ENCODE peak calls at places on chromosomes 13 and 19, in six cellular contexts. M, V, B, U, Y and S are unnamed samples.
A peak's percentile ranks its signal among the peaks of the same experiment; 100 is the strongest.

GRCh38 chr13:50685491-50685890 is 158.0 kb downstream of the DLEU7 start:
- DNase-seq in M (no peak), V (peak; percentile 65), B (peak; percentile 37), U (peak; percentile 97), Y (peak; percentile 50), S (peak; percentile 74)

GRCh38 chr13:97582170-97582569 is 148.2 kb downstream of the RAP2A start:
- DNase-seq in M (no peak), V (no peak), B (no peak), U (no peak), Y (no peak), S (no peak)

GRCh38 chr13:79678100-79678499 is 197.1 kb downstream of the NDFIP2 start:
- DNase-seq in M (no peak), V (no peak), B (no peak), U (no peak), Y (no peak), S (no peak)

GRCh38 chr13:55553736-55554135 is 1587.0 kb upstream of the PRR20A start:
- DNase-seq in M (no peak), V (no peak), B (no peak), U (no peak), Y (no peak), S (no peak)

GRCh38 chr19:46369817-46370216 is 22.9 kb downstream of the PPP5C start:
- DNase-seq in M (no peak), V (no peak), B (no peak), U (no peak), Y (no peak), S (no peak)

GRCh38 chr19:40249201-40249600 is 22.7 kb upstream of the CCNP start:
- DNase-seq in M (no peak), V (no peak), B (no peak), U (no peak), Y (no peak), S (no peak)

GRCh38 chr19:1449467-1450442 is at the start of gene APC2:
- DNase-seq in M (peak; percentile 89), V (no peak), B (no peak), U (no peak), Y (no peak), S (no peak)

GRCh38 chr19:46493236-46494114 is 2.2 kb downstream of the PNMA8B start:
- DNase-seq in M (peak; percentile 82), V (peak; percentile 52), B (no peak), U (no peak), Y (no peak), S (peak; percentile 72)

GRCh38 chr19:16542894-16543498 is 759 bp upstream of the CHERP start:
- DNase-seq in M (no peak), V (no peak), B (no peak), U (no peak), Y (no peak), S (no peak)

GRCh38 chr19:29966594-29967249 is 24.7 kb downstream of the URI1 start:
- DNase-seq in M (no peak), V (no peak), B (no peak), U (peak; percentile 14), Y (no peak), S (no peak)

GRCh38 chr13:44191504-44192171 is 182.0 kb upstream of the SERP2 start:
- DNase-seq in M (peak; percentile 70), V (peak; percentile 66), B (peak; percentile 68), U (peak; percentile 71), Y (peak; percentile 54), S (no peak)

GRCh38 chr13:24040835-24041234 is 119.7 kb upstream of the SPATA13 start:
- DNase-seq in M (no peak), V (no peak), B (no peak), U (no peak), Y (no peak), S (no peak)

GRCh38 chr19:34310494-34310981 is 54.5 kb upstream of the GPI start:
- DNase-seq in M (no peak), V (peak; percentile 58), B (no peak), U (no peak), Y (peak; percentile 68), S (peak; percentile 40)

GRCh38 chr19:50821248-50821612 is 2.4 kb downstream of the KLK1 start:
- DNase-seq in M (no peak), V (no peak), B (no peak), U (no peak), Y (no peak), S (no peak)

GRCh38 chr19:50820549-50821247 is 2.9 kb downstream of the KLK1 start:
- DNase-seq in M (peak; percentile 73), V (peak; percentile 82), B (no peak), U (no peak), Y (peak; percentile 92), S (no peak)

GRCh38 chr19:50823389-50824042 is at the start of gene KLK1:
- DNase-seq in M (no peak), V (peak; percentile 73), B (no peak), U (no peak), Y (peak; percentile 84), S (no peak)

GRCh38 chr19:50821622-50822021 is 2.0 kb downstream of the KLK1 start:
- DNase-seq in M (no peak), V (no peak), B (no peak), U (no peak), Y (no peak), S (no peak)

DNA sequence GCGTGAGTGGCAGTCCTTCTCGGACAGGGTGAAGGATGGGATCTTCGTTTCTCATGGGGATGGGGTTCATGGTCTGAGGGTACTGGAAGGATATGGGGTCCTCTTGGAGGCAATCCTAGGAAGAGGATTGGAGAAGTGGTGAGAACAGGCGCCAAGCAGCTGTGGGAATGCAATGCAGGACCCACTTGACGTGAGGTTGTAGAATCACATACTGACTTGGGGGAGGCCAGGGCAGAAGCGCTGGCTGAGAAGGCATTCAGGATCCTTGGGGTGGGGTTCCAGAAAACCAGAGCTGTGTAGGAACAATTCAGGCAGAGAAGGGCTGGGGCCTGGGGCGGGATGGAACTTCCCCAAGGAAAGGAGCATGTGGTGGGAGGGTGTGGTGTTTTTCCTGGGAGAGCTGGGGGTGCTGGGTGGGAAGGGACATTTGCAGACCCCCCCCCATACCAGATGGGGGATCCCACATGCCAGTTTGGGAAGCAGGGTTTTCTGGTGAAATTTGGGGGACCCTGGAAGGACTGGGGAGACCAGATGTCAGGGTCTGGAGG is 852 bp downstream of the KLK1 start:
- DNase-seq in M (no peak), V (no peak), B (no peak), U (no peak), Y (no peak), S (no peak)
- H3K27ac ChIP-seq in M (no peak overlapping the region), V (no peak overlapping the region), B (no peak overlapping the region), U (no peak overlapping the region), Y (peak overlapping the region; percentile 12), S (no peak overlapping the region)

GRCh38 chr13:114067381-114067885 is 65.0 kb downstream of the RASA3 start:
- DNase-seq in M (no peak), V (no peak), B (no peak), U (no peak), Y (no peak), S (no peak)
- H3K27ac ChIP-seq in M (no peak overlapping the region), V (peak overlapping the region; percentile 85), B (peak overlapping the region; percentile 94), U (peak overlapping the region; percentile 9), Y (peak overlapping the region; percentile 89), S (peak overlapping the region; percentile 97)

DNA sequence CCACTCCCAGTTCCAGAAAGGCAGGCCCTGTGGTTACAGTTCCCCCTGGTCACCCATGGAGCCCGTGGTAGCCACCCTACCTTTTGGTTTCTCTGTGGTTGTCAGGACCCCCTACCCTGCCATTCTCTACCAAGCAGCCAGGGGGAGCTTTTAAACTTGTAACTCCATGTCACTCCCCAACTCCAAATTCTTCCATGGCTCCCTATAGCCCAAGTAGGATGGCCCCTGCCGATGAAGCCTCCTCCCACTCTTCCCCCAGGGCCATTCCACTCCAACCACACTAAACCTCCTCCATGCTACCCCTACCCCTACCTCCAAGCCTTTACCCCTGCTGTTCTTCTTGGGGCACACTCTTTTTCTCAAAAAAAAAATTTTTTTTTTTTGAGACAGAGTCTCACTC is 2.2 kb downstream of the S1PR2 start:
- DNase-seq in M (peak; percentile 77), V (peak; percentile 66), B (no peak), U (peak; percentile 18), Y (peak; percentile 51), S (no peak)
- H3K27ac ChIP-seq in M (no peak overlapping the region), V (no peak overlapping the region), B (peak overlapping the region; percentile 70), U (no peak overlapping the region), Y (peak overlapping the region; percentile 1), S (peak overlapping the region; percentile 88)

DNA sequence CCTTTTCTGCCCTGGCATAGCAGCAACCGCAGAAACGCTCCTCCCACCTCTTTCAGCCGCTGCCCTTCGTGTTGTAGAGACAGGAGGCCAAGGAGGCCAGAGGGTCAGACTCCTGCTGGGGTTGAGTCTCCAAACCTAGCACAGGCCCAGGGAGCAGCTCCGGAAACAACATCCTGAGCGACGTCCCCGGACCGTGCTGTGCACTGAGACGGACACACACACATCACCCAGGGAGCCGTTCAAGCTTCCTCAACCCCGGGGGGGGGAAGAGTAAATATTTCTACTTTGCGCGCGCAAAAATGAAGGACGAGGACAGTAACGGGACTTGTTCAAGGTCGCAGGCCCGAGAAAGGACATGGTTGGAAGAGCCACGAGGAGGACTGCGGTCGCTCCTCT is 657 bp downstream of the ZNF550 start:
- DNase-seq in M (peak; percentile 64), V (no peak), B (no peak), U (peak; percentile 14), Y (peak; percentile 23), S (no peak)
- H3K27ac ChIP-seq in M (no peak overlapping the region), V (peak overlapping the region; percentile 38), B (peak overlapping the region; percentile 72), U (no peak overlapping the region), Y (no peak overlapping the region), S (peak overlapping the region; percentile 68)

GRCh38 chr19:18170714-18171255 is 2.8 kb upstream of the IFI30 start:
- DNase-seq in M (no peak), V (peak; percentile 75), B (peak; percentile 38), U (no peak), Y (no peak), S (no peak)
- H3K27ac ChIP-seq in M (no peak overlapping the region), V (peak overlapping the region; percentile 75), B (peak overlapping the region; percentile 34), U (no peak overlapping the region), Y (peak overlapping the region; percentile 36), S (peak overlapping the region; percentile 42)

DNA sequence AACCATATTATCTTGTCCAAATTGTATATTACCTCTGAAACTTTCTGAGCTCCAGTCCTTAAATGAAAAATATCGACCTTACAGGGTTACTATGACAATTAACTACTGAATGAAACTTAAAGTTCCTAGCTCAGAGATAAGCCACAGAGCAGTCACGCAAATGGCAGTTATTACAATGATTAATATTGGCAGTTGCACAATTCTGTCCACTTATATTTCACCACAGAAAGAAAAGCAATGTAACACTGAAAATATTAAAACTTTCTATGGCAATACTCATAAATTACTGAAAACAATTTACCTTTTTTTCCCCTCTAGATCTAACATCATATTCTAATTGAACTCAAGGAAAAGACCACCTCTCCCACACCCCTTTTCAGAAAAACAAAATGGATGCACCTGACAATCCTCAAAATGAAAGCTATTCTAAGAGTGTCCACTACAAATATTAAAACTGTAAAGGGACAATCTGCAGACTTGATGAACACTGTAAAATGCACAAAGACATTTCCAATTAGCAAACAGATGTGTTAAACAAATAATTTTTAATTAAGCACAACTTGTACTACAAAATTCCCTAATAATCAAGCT is 14.6 kb downstream of the LNX2 start:
- DNase-seq in M (no peak), V (no peak), B (no peak), U (no peak), Y (no peak), S (no peak)
- H3K27ac ChIP-seq in M (no peak overlapping the region), V (no peak overlapping the region), B (peak overlapping the region; percentile 69), U (no peak overlapping the region), Y (no peak overlapping the region), S (no peak overlapping the region)

GRCh38 chr13:30499338-30499737 is 33.6 kb upstream of the HMGB1 start:
- DNase-seq in M (no peak), V (no peak), B (no peak), U (no peak), Y (no peak), S (no peak)
- H3K27ac ChIP-seq in M (no peak overlapping the region), V (no peak overlapping the region), B (no peak overlapping the region), U (no peak overlapping the region), Y (no peak overlapping the region), S (no peak overlapping the region)